ENCODE peak calls at places on chromosomes 13 and 19, in four cellular contexts. One of them, this sample, is unnamed.

GRCh38 chr19:48509467-48510194 is 2.0 kb downstream of the LMTK3 start:
- DNase-seq in hepatocyte: no peak
- DNase-seq in uterus: no peak
- DNase-seq in GM23338: peak; percentile 78
- DNase-seq in this sample: no peak

GRCh38 chr19:13441810-13442512 is 64.3 kb downstream of the CACNA1A start:
- DNase-seq in hepatocyte: peak; percentile 75
- DNase-seq in GM23338: peak; percentile 94
- DNase-seq in uterus: no peak
- DNase-seq in this sample: no peak

GRCh38 chr13:26497991-26498423 is 59.5 kb upstream of the WASF3 start:
- DNase-seq in uterus: no peak
- DNase-seq in GM23338: no peak
- DNase-seq in hepatocyte: no peak
- DNase-seq in this sample: no peak

GRCh38 chr19:31352296-31352781 is 3.1 kb upstream of the TSHZ3 start:
- DNase-seq in GM23338: peak; percentile 62
- DNase-seq in hepatocyte: no peak
- DNase-seq in uterus: no peak
- DNase-seq in this sample: no peak

GRCh38 chr13:80226645-80227044 is 114.3 kb downstream of the SPRY2 start:
- DNase-seq in hepatocyte: no peak
- DNase-seq in GM23338: no peak
- DNase-seq in uterus: no peak
- DNase-seq in this sample: no peak

GRCh38 chr19:11452814-11453335 is 17.4 kb downstream of the PRKCSH start:
- DNase-seq in GM23338: no peak
- DNase-seq in hepatocyte: no peak
- DNase-seq in uterus: no peak
- DNase-seq in this sample: no peak

GRCh38 chr19:53864308-53864836 is 3.3 kb upstream of the MYADM start:
- DNase-seq in hepatocyte: peak; percentile 57
- DNase-seq in uterus: no peak
- DNase-seq in GM23338: no peak
- DNase-seq in this sample: no peak

GRCh38 chr19:5680083-5680436 is 256 bp downstream of the MICOS13 start:
- DNase-seq in hepatocyte: peak; percentile 52
- DNase-seq in uterus: no peak
- DNase-seq in GM23338: peak; percentile 61
- DNase-seq in this sample: peak; percentile 68

GRCh38 chr13:48160879-48161278 is 66.0 kb upstream of the MED4 start:
- DNase-seq in GM23338: no peak
- DNase-seq in hepatocyte: no peak
- DNase-seq in uterus: no peak
- DNase-seq in this sample: no peak

GRCh38 chr13:99307648-99308339 is 595 bp upstream of the GPR183 start:
- DNase-seq in uterus: no peak
- DNase-seq in GM23338: no peak
- DNase-seq in hepatocyte: peak; percentile 63
- DNase-seq in this sample: peak; percentile 58
- H3K4me3 ChIP-seq in uterus: no peak overlapping the region
- H3K4me3 ChIP-seq in GM23338: no peak overlapping the region
- H3K4me3 ChIP-seq in hepatocyte: no peak overlapping the region
- H3K4me3 ChIP-seq in this sample: no peak overlapping the region

DNA sequence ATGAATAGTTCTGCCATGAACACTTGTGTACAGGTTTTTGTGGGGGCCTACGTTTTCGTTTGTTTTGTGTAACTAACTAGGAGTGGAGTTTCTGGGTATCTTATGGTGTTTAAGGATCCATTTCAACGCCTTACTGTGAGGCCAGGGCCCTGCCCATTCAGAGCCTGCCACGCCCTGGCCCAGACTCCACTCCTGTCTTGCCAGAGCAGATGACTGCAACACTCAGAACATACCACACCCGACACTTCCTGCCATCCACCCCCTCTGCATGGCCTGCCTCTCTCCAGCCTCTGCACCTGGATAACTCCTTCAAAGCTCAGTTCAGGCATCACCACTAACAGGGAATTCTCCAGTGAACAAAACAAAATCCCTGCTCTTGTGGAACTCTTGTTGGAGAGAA is 43.2 kb downstream of the RGCC start:
- DNase-seq in uterus: no peak
- DNase-seq in GM23338: no peak
- DNase-seq in hepatocyte: no peak
- DNase-seq in this sample: no peak
- H3K4me3 ChIP-seq in uterus: no peak overlapping the region
- H3K4me3 ChIP-seq in GM23338: no peak overlapping the region
- H3K4me3 ChIP-seq in hepatocyte: no peak overlapping the region
- H3K4me3 ChIP-seq in this sample: no peak overlapping the region

GRCh38 chr13:110869805-110870706 is 44.8 kb downstream of the ANKRD10 start:
- DNase-seq in hepatocyte: peak; percentile 91
- DNase-seq in GM23338: peak; percentile 82
- DNase-seq in uterus: peak; percentile 91
- DNase-seq in this sample: peak; percentile 76
- H3K4me3 ChIP-seq in hepatocyte: no peak overlapping the region
- H3K4me3 ChIP-seq in GM23338: no peak overlapping the region
- H3K4me3 ChIP-seq in uterus: peak overlapping the region; percentile 1
- H3K4me3 ChIP-seq in this sample: peak overlapping the region; percentile 41

DNA sequence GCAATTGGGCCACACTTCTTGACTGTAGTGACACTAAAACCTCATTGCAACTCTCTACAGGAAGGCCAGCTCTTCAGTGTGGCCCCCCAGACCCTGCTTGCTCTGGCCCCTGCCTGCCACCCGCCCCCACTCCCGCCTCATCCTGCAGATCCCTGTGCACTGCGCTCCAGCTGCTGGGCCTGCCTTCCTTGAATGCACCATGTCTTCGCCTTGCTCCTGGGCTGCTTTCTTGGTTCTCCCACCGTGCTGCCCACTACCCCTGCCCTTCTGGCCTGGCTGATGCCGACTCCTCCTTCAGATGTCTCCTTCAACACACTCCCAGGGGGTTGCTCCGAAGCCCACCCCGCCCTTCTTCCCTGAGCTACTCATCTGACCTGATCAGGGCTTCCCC is 98.2 kb downstream of the SIPA1L3 start:
- DNase-seq in GM23338: no peak
- DNase-seq in uterus: no peak
- DNase-seq in hepatocyte: no peak
- DNase-seq in this sample: no peak
- H3K4me3 ChIP-seq in GM23338: no peak overlapping the region
- H3K4me3 ChIP-seq in uterus: no peak overlapping the region
- H3K4me3 ChIP-seq in hepatocyte: no peak overlapping the region
- H3K4me3 ChIP-seq in this sample: no peak overlapping the region